ENCODE peak calls at places on chromosomes 7 and 10, in four cellular contexts. E, I, W and H are unnamed samples.

GRCh38 chr10:59807629-59808620 is 54.7 kb upstream of the MRLN start:
- DNase-seq in W (no peak), I (no peak), E (no peak), H (no peak)

GRCh38 chr7:73833251-73833919 is 2.6 kb downstream of the CLDN4 start:
- DNase-seq in E (no peak), I (no peak), W (no peak), H (no peak)

GRCh38 chr7:20218261-20218660 is 1.1 kb upstream of the MACC1 start:
- DNase-seq in I (no peak), W (no peak), E (no peak), H (no peak)

GRCh38 chr10:23613900-23614299 is 175.0 kb downstream of the OTUD1 start:
- DNase-seq in E (no peak), W (no peak), I (no peak), H (no peak)

GRCh38 chr7:103771294-103771693 is 218.2 kb downstream of the RELN start:
- DNase-seq in W (no peak), I (no peak), E (no peak), H (no peak)

GRCh38 chr7:44587843-44588711 is 6.0 kb upstream of the TMED4 start:
- DNase-seq in I (peak; percentile 58), W (no peak), E (peak; percentile 74), H (peak; percentile 81)

GRCh38 chr10:17910144-17910789 is 41.5 kb upstream of the SLC39A12 start:
- DNase-seq in W (no peak), E (peak; percentile 57), I (peak; percentile 51), H (peak; percentile 40)

GRCh38 chr7:147415991-147416390 is 1174.6 kb upstream of the C7orf33 start:
- DNase-seq in E (no peak), W (no peak), I (no peak), H (no peak)

GRCh38 chr10:78320416-78320815 is 286.8 kb downstream of the RPS24 start:
- DNase-seq in I (no peak), W (no peak), E (no peak), H (no peak)

GRCh38 chr7:7344583-7344982 is 162.2 kb downstream of the C1GALT1 start:
- DNase-seq in E (no peak), I (no peak), W (no peak), H (no peak)

GRCh38 chr7:27168265-27168947 is 3.1 kb upstream of the HOXA9 start:
- DNase-seq in E (no peak), I (no peak), W (no peak), H (peak; percentile 48)

GRCh38 chr10:100876575-100877158 is 36.1 kb upstream of the SLF2 start:
- DNase-seq in I (no peak), E (no peak), W (no peak), H (no peak)

GRCh38 chr10:103197177-103197576 is 4.1 kb upstream of the NT5C2 start:
- DNase-seq in I (peak; percentile 36), W (no peak), E (peak; percentile 85), H (peak; percentile 94)
- TF ChIP-seq POLR2A in I (no peak), W (no peak), E (no peak), H (peak; percentile 83)

DNA sequence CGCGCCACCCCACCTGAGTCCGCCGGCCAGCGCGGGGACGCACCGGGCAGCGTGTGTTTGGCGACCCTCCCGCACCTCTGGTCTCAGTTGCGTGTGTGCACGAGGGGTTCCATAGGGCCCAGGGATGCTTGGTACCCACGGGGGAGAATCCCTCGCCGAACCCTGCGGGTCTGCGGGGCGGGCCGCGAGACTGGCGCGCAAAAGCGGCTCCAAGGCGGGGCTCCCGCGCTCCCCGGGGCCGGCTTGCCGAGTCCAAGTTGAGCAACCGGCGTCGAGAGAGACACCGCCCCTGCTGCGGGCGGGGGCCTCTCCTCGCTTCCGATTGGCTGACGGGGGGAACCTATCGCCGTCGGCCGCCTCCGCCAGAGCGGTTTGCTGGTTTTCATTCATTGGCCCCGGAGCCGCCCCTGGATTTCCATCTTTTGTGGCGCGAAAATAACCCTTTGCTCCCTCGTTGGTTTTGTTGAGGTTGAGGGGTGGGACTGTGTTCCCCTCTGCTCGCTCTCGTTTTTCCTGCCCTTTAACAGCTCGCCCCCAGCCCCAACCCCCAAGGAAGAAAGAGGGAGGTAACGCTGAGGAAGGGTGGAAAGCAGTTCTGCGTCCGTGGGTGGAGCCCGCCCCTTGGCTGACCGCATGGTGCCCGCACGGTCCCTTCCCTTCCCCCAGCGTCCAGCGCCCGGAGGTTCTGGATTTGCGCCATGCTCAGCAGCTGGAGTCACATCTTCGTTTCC is 4.0 kb upstream of the IGF2BP3 start:
- DNase-seq in I (no peak), E (no peak), W (no peak), H (peak; percentile 98)
- TF ChIP-seq POLR2A in I (no peak), E (no peak), W (no peak), H (no peak)

DNA sequence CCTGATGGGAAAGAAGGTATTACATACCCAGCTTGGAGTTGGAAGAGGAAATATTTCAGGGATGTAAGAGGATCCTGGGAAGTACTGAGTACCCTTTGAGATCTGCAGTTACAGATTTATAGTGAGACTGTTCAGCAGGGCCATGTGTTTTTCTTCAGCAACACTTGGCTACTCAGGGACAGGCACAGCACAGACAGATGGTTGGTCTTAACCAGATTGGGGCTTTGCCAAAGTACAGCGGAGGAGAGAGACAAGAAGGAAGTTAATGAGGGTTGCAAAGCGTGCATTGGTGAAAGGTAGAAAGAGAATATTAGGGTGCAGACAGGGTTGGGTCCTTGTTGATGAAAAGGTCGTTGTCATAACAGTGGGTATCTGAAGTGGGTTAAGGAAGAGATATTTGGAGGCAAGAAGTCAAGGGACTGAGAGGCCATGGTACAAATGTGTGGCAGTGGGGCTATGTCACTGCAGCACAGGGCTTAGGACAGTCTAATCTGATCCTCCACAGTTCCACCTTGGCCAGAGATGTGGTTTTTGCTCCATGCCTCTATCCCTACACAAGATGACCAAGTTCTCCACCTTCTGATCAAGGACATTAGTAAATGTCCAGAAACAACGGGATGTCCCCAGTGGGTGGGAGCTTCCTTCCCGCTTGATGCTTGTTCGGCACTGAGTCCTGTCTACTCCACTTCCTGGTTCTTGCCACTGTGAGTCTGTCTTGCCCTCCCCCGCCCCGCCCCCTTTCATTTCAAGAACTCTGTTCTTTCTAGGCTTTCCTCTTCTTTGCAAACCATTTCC is 18.9 kb upstream of the DNAJC1 start:
- DNase-seq in E (peak; percentile 24), I (no peak), W (no peak), H (no peak)
- TF ChIP-seq POLR2A in E (no peak), I (no peak), W (no peak), H (no peak)

GRCh38 chr10:104301907-104302690 is 33.1 kb downstream of the GSTO2 start:
- DNase-seq in I (no peak), E (no peak), W (no peak), H (no peak)

GRCh38 chr10:104299031-104299904 is 30.3 kb downstream of the GSTO2 start:
- DNase-seq in W (no peak), E (no peak), I (peak; percentile 68), H (no peak)

GRCh38 chr10:104300002-104300735 is 31.2 kb downstream of the GSTO2 start:
- DNase-seq in W (peak; percentile 74), E (peak; percentile 63), I (peak; percentile 90), H (no peak)

GRCh38 chr10:104297697-104298660 is 29.0 kb downstream of the GSTO2 start:
- DNase-seq in E (peak; percentile 46), W (no peak), I (no peak), H (peak; percentile 51)

GRCh38 chr10:104300736-104301292 is 31.8 kb downstream of the GSTO2 start:
- DNase-seq in I (peak; percentile 72), E (peak; percentile 49), W (peak; percentile 89), H (no peak)
- TF ChIP-seq POLR2A in I (no peak), E (no peak), W (no peak), H (no peak)

GRCh38 chr10:31761156-31761555 is 167.5 kb downstream of the ARHGAP12 start:
- DNase-seq in E (no peak), I (no peak), W (no peak), H (no peak)

GRCh38 chr10:31758495-31758894 is 170.1 kb downstream of the ARHGAP12 start:
- DNase-seq in W (no peak), E (no peak), I (peak; percentile 39), H (no peak)

GRCh38 chr10:31760674-31761081 is 168.0 kb downstream of the ARHGAP12 start:
- DNase-seq in W (no peak), E (peak; percentile 59), I (no peak), H (no peak)

GRCh38 chr10:31759124-31759798 is 169.4 kb downstream of the ARHGAP12 start:
- DNase-seq in E (peak; percentile 80), I (peak; percentile 67), W (peak; percentile 45), H (peak; percentile 18)

DNA sequence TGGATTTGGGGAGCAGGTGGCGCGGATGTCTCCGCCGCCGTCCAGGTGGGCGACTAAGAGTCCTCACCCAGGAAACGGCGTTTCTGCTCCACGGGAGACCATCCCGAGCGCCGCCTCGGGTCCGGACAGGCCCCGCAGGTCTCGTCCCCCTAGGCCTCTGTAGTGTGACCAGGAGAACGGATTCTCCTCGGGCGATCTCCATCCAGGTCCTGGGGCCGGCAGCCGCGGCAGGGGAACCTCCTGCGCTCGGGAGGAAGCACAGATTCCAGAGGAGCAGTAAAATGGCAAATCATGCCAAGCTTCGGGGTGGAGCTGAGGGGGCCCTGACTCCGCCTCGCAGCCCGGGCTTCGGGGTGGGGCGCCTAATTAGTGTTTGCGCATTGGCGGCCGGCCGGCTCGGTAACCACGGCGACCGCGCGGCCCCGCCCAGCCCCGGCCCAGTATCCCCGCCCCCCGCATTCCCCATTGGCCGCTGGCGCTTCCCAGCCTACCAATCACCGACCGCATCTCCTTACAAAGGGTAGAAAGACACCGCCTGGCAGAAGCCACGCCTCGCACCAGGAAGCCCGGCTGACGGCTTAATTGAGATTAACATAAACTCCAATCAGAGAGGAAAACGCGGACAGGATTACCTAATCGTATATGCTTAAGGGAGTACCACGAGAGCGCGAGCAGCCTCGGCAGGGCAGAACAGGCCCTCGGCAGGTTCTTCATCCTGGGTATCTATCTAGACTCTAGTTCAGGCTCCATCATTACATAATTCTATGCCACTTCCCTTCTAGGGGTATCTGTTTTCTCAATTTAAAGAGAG is 168.6 kb downstream of the ARHGAP12 start:
- DNase-seq in I (peak; percentile 95), E (peak; percentile 97), W (peak; percentile 97), H (peak; percentile 96)
- TF ChIP-seq POLR2A in I (peak; percentile 86), E (peak; percentile 96), W (peak; percentile 84), H (peak; percentile 24)

GRCh38 chr7:107169120-107170050 is 582 bp downstream of the HBP1 start:
- DNase-seq in E (peak; percentile 99), I (peak; percentile 97), W (peak; percentile 97), H (peak; percentile 98)
- TF ChIP-seq POLR2A in E (peak; percentile 41), I (peak; percentile 59), W (peak; percentile 13), H (peak; percentile 73)

DNA sequence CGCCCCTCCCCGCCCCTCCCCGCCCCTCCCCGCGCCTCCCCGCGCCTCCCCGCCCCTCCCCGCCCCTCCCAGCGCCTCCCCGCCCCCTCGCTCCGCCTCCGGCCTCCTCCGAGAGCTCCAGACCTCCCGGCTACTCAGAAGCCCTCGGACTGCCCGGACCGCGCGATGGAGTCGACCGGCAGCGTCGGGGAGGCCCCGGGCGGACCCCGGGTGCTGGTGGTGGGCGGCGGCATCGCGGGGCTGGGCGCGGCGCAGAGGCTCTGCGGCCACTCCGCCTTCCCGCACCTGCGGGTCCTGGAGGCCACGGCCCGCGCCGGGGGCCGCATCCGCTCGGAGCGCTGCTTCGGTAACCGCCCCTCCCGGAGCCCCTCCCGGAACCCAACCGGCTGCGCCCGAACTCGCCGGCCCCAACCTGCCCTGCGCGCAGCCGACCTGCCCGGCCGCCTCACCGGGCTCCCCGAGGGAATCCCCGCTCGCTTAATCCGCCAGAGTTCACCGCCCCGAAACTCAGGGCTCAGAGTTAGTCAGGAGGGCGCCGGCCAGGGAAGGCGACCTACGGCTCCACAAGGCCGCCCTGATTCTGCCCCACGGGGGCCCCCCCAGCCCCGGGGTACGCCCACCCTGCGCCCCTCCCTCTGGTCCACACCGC is at the start of gene PAOX:
- DNase-seq in E (peak; percentile 77), I (peak; percentile 78), W (no peak), H (peak; percentile 57)
- TF ChIP-seq POLR2A in E (peak; percentile 35), I (no peak), W (no peak), H (no peak)

GRCh38 chr7:1668486-1668931 is 1.6 kb upstream of the ELFN1 start:
- DNase-seq in I (peak; percentile 14), E (no peak), W (no peak), H (no peak)
- TF ChIP-seq POLR2A in I (no peak), E (no peak), W (no peak), H (no peak)

GRCh38 chr7:116241296-116241695 is 31.0 kb downstream of the TES start:
- DNase-seq in I (no peak), W (no peak), E (no peak), H (no peak)
- TF ChIP-seq POLR2A in I (no peak), W (no peak), E (no peak), H (no peak)